ENCODE peak calls at places on chromosome 15, in seven cellular contexts. W is AG09309, Y is right lobe of liver, E is Panc1, S is sigmoid colon, A is IMR-90, R is tibial nerve. D is an unnamed sample.
A peak's percentile ranks its signal among the peaks of the same experiment; 100 is the strongest.

GRCh38 chr15:94844533-94845390 is 613.4 kb downstream of the MCTP2 start:
- DNase-seq in W (no peak), Y (peak; percentile 75), E (no peak), S (peak; percentile 79), A (no peak), R (peak; percentile 41), D (peak; percentile 30)

GRCh38 chr15:90711842-90712241 is 5.3 kb upstream of the BLM start:
- DNase-seq in W (no peak), Y (no peak), E (no peak), S (no peak), A (no peak), R (no peak), D (no peak)

GRCh38 chr15:66018178-66018797 is 149.0 kb downstream of the RAB11A start:
- DNase-seq in W (no peak), Y (no peak), E (no peak), S (no peak), A (no peak), R (no peak), D (no peak)

GRCh38 chr15:77714555-77714954 is 81.8 kb upstream of the LINGO1 start:
- DNase-seq in W (no peak), Y (no peak), E (no peak), S (no peak), A (no peak), R (no peak), D (no peak)

GRCh38 chr15:49468440-49468839 is 45.4 kb downstream of the FGF7 start:
- DNase-seq in W (no peak), Y (no peak), E (peak; percentile 17), S (no peak), A (peak; percentile 51), R (no peak), D (no peak)

GRCh38 chr15:91942676-91943417 is 89.3 kb downstream of the SLCO3A1 start:
- DNase-seq in W (peak; percentile 83), Y (peak; percentile 83), E (no peak), S (peak; percentile 94), A (peak; percentile 89), R (peak; percentile 70), D (no peak)

GRCh38 chr15:70016511-70016994 is 81.2 kb downstream of the TLE3 start:
- DNase-seq in W (no peak), Y (no peak), E (no peak), S (no peak), A (no peak), R (no peak), D (no peak)

GRCh38 chr15:28109626-28110415 is 10.7 kb upstream of the OCA2 start:
- DNase-seq in W (no peak), Y (no peak), E (no peak), S (peak; percentile 47), A (no peak), R (no peak), D (no peak)

GRCh38 chr15:65423150-65423976 is 616 bp upstream of the IGDCC4 start:
- DNase-seq in W (no peak), Y (no peak), E (no peak), S (peak; percentile 45), A (no peak), R (no peak), D (no peak)

GRCh38 chr15:60395276-60396011 is 2.3 kb downstream of the ANXA2 start:
- DNase-seq in W (no peak), Y (no peak), E (no peak), S (no peak), A (no peak), R (no peak), D (no peak)

GRCh38 chr15:77144028-77144427 is 73.1 kb upstream of the TSPAN3 start:
- DNase-seq in W (peak; percentile 20), Y (no peak), E (no peak), S (no peak), A (peak; percentile 59), R (no peak), D (no peak)

GRCh38 chr15:68385240-68385561 is 46.8 kb downstream of the ITGA11 start:
- DNase-seq in W (no peak), Y (no peak), E (no peak), S (peak; percentile 21), A (no peak), R (no peak), D (no peak)

GRCh38 chr15:89019436-89019835 is 68.8 kb upstream of the ABHD2 start:
- DNase-seq in W (no peak), Y (no peak), E (no peak), S (no peak), A (no peak), R (no peak), D (no peak)

GRCh38 chr15:47366884-47367283 is 350.4 kb upstream of the SEMA6D start:
- DNase-seq in W (no peak), Y (no peak), E (no peak), S (no peak), A (peak; percentile 30), R (no peak), D (no peak)

GRCh38 chr15:68484696-68485400 is 52.9 kb upstream of the ITGA11 start:
- DNase-seq in W (peak; percentile 70), Y (no peak), E (no peak), S (no peak), A (peak; percentile 59), R (no peak), D (no peak)

GRCh38 chr15:27499719-27500118 is 528.7 kb downstream of the GABRG3 start:
- DNase-seq in W (no peak), Y (no peak), E (no peak), S (no peak), A (no peak), R (no peak), D (no peak)

GRCh38 chr15:43230640-43231115 is 9.9 kb upstream of the EPB42 start:
- DNase-seq in W (peak; percentile 33), Y (no peak), E (no peak), S (peak; percentile 72), A (no peak), R (no peak), D (no peak)

GRCh38 chr15:31250033-31250432 is 76.6 kb upstream of the KLF13 start:
- DNase-seq in W (no peak), Y (no peak), E (no peak), S (peak; percentile 52), A (no peak), R (no peak), D (no peak)

GRCh38 chr15:32870240-32871033 is 152.6 kb downstream of the GREM1 start:
- DNase-seq in W (peak; percentile 99), Y (no peak), E (peak; percentile 51), S (no peak), A (peak; percentile 100), R (no peak), D (peak; percentile 95)

GRCh38 chr15:78057803-78058202 is 19.7 kb downstream of the TBC1D2B start:
- DNase-seq in W (no peak), Y (no peak), E (no peak), S (no peak), A (no peak), R (no peak), D (no peak)

GRCh38 chr15:58562135-58562534 is 130.3 kb downstream of the LIPC start:
- DNase-seq in W (no peak), Y (no peak), E (no peak), S (no peak), A (no peak), R (no peak), D (no peak)

DNA sequence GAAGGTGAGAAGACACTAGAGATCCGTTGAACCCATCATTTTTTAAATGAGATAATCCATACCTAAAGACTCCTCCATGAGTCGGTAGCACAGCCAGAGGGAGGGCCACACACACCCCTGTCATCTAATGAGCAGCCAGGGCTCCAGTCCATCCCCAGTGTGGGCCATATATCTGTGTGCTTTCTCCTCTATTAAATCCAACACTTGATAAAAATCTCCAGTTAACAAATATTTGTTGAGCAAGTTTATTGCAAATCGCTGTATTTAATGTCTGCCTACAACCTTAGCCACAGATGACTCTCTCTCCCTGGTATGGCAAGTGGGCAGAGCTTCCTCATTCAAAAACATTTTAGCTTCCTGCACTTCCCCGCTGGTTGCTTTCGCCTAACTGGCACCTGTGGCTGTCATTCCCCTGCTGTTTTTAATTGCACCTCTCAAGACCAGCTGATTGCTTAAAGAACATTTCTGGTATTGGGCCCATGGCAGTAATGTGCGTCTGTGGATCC is 82.8 kb downstream of the SMAD3 start:
- DNase-seq in W (peak; percentile 86), Y (no peak), E (no peak), S (peak; percentile 50), A (peak; percentile 74), R (no peak), D (no peak)
- H3K4me3 ChIP-seq in W (no peak overlapping the region), Y (no peak overlapping the region), E (no peak overlapping the region), S (no peak overlapping the region), A (no peak overlapping the region), R (no peak overlapping the region), D (no peak overlapping the region)

GRCh38 chr15:51830279-51830806 is 890 bp downstream of the TMOD3 start:
- DNase-seq in W (no peak), Y (no peak), E (no peak), S (peak; percentile 68), A (peak; percentile 51), R (no peak), D (no peak)
- TF ChIP-seq CTCF in W (no peak), Y (no peak), E (no peak), S (no peak), A (no peak), R (no peak), D (no peak)

GRCh38 chr15:25415217-25415616 is 23.6 kb downstream of the UBE3A start:
- DNase-seq in W (no peak), Y (no peak), E (no peak), S (no peak), A (no peak), R (no peak), D (no peak)

GRCh38 chr15:25415707-25416106 is 23.1 kb downstream of the UBE3A start:
- DNase-seq in W (no peak), Y (no peak), E (no peak), S (no peak), A (no peak), R (no peak), D (no peak)

GRCh38 chr15:25418202-25418601 is 20.6 kb downstream of the UBE3A start:
- DNase-seq in W (no peak), Y (no peak), E (no peak), S (no peak), A (no peak), R (no peak), D (no peak)

GRCh38 chr15:25417604-25418003 is 21.2 kb downstream of the UBE3A start:
- DNase-seq in W (no peak), Y (no peak), E (no peak), S (no peak), A (no peak), R (no peak), D (no peak)

GRCh38 chr15:25416693-25417092 is 22.1 kb downstream of the UBE3A start:
- DNase-seq in W (no peak), Y (no peak), E (no peak), S (no peak), A (peak; percentile 24), R (no peak), D (no peak)
- H3K4me3 ChIP-seq in W (no peak overlapping the region), Y (no peak overlapping the region), E (no peak overlapping the region), S (no peak overlapping the region), A (no peak overlapping the region), R (no peak overlapping the region), D (no peak overlapping the region)

GRCh38 chr15:86213888-86214287 is 134.2 kb downstream of the AGBL1 start:
- DNase-seq in W (no peak), Y (no peak), E (no peak), S (no peak), A (no peak), R (no peak), D (no peak)

DNA sequence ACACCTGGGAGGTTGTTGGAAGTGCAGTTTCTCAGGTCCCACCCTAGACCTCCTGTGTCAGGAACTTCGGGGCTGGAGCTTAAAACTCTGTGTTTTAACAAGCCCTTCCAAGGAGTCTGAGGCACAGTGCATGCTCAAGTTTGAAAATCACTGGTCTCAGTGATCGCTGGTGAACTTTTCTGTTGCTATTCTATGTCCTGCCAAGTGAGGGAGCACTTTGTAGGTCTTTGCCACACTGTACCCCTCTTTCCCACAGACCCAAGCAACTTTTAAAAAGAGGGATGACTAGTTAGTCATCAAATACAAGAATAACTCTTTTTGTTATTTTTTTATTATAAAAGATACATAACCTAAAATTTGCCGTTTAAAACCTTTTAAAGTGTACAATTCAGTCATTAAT is 133.7 kb downstream of the AGBL1 start:
- DNase-seq in W (no peak), Y (no peak), E (no peak), S (no peak), A (no peak), R (no peak), D (no peak)
- TF ChIP-seq CTCF in W (no peak), Y (no peak), E (peak; percentile 33), S (no peak), A (no peak), R (no peak), D (no peak)